ENCODE peak calls at places on chromosomes 16 and 17, in four cellular contexts. R is cardiac muscle cell, I is GM23338, S is adrenal gland. X is an unnamed sample.
A peak's percentile ranks its signal among the peaks of the same experiment; 100 is the strongest.

GRCh38 chr17:10055251-10055975 is 143.0 kb downstream of the GAS7 start:
- DNase-seq in S (no peak), R (no peak), I (no peak), X (no peak)

GRCh38 chr16:57405194-57405593 is 627 bp downstream of the CCL17 start:
- DNase-seq in I (no peak), S (no peak), R (no peak), X (no peak)

GRCh38 chr17:75010683-75011406 is 1.6 kb upstream of the MRPL58 start:
- DNase-seq in S (no peak), I (peak; percentile 58), R (no peak), X (peak; percentile 54)

GRCh38 chr17:56598471-56598870 is 5.0 kb downstream of the NOG start:
- DNase-seq in S (no peak), R (no peak), I (peak; percentile 27), X (no peak)

GRCh38 chr16:2083409-2083808 is 35.6 kb downstream of the TSC2 start:
- DNase-seq in S (no peak), I (no peak), R (no peak), X (no peak)

GRCh38 chr16:86270696-86271095 is 239.6 kb upstream of the FOXF1 start:
- DNase-seq in S (peak; percentile 4), R (no peak), I (no peak), X (no peak)

GRCh38 chr17:72491102-72491501 is 370.3 kb downstream of the SOX9 start:
- DNase-seq in S (no peak), I (no peak), R (no peak), X (no peak)

GRCh38 chr17:1709403-1709891 is 730 bp downstream of the TLCD2 start:
- DNase-seq in S (peak; percentile 82), I (peak; percentile 35), R (no peak), X (no peak)

GRCh38 chr17:57735707-57736106 is 9.4 kb downstream of the CCDC182 start:
- DNase-seq in S (peak; percentile 34), I (peak; percentile 75), R (no peak), X (no peak)

GRCh38 chr17:57577751-57578607 is 167.1 kb downstream of the CCDC182 start:
- DNase-seq in S (peak; percentile 85), R (no peak), I (no peak), X (peak; percentile 35)

GRCh38 chr17:34254651-34255380 is at the start of gene CCL2:
- DNase-seq in I (peak; percentile 85), S (peak; percentile 79), R (peak; percentile 52), X (peak; percentile 75)

GRCh38 chr17:74042744-74043486 is 160.6 kb upstream of the RPL38 start:
- DNase-seq in R (no peak), S (peak; percentile 82), I (no peak), X (no peak)

GRCh38 chr17:9676742-9677387 is 31.5 kb downstream of the USP43 start:
- DNase-seq in I (no peak), R (no peak), S (no peak), X (no peak)

GRCh38 chr16:12393208-12393607 is 410.5 kb downstream of the CPPED1 start:
- DNase-seq in I (no peak), R (no peak), S (no peak), X (no peak)

GRCh38 chr16:27690604-27691003 is 140.7 kb downstream of the KATNIP start:
- DNase-seq in R (no peak), I (peak; percentile 60), S (peak; percentile 7), X (no peak)

GRCh38 chr17:65393514-65393913 is 167.9 kb downstream of the AXIN2 start:
- DNase-seq in I (no peak), R (no peak), S (no peak), X (no peak)

GRCh38 chr17:63442074-63442473 is 4.0 kb downstream of the CYB561 start:
- DNase-seq in S (no peak), R (no peak), I (no peak), X (no peak)

GRCh38 chr17:61205406-61205805 is 194.2 kb upstream of the TBX2 start:
- DNase-seq in R (no peak), S (no peak), I (no peak), X (no peak)

GRCh38 chr17:30074254-30074653 is 42.4 kb upstream of the NSRP1 start:
- DNase-seq in S (no peak), I (no peak), R (no peak), X (no peak)

GRCh38 chr17:10292057-10292931 is 80.5 kb downstream of the MYH13 start:
- DNase-seq in I (peak; percentile 15), S (no peak), R (peak; percentile 22), X (peak; percentile 46)

GRCh38 chr17:8244768-8245167 is 3.1 kb downstream of the CTC1 start:
- DNase-seq in S (no peak), I (no peak), R (no peak), X (no peak)

GRCh38 chr17:17109231-17109630 is 67.0 kb downstream of the MPRIP start:
- DNase-seq in I (no peak), S (no peak), R (no peak), X (peak; percentile 14)

GRCh38 chr16:483351-484075 is 44.0 kb upstream of the CAPN15 start:
- DNase-seq in I (peak; percentile 54), R (peak; percentile 64), S (no peak), X (no peak)

GRCh38 chr17:50469005-50469605 is 425 bp upstream of the CHAD start:
- DNase-seq in I (peak; percentile 50), S (no peak), R (no peak), X (no peak)

GRCh38 chr17:42679492-42680330 is 1.9 kb downstream of the CCR10 start:
- DNase-seq in S (peak; percentile 88), R (peak; percentile 87), I (peak; percentile 88), X (peak; percentile 84)

DNA sequence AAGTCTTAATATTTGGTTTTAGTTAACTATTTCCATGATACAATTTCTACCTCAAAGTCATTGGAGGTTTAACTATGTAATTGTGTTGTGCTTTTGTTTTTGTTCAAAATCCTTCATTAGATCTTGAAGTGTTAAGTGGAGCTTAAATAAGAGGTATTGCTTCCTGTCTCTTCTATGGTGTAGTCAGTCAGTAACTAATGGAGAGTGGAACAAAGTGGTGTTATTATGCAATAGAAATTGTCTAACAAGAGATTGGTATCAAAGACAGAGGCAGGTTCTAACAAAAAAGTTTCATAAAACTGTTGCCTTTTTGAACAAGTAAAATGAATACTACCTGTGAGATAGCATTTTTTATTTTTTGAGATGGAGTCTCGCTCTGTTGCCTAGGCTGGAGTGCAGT is 45.2 kb downstream of the GRB7 start:
- DNase-seq in R (no peak), I (no peak), S (no peak), X (no peak)
- H3K4me1 ChIP-seq in R (no peaks in the 10 kb centered on the region), I (no peaks in the 10 kb centered on the region), S (no peaks in the 10 kb centered on the region), X (peaks cover 4% of the 10 kb centered on the region)

DNA sequence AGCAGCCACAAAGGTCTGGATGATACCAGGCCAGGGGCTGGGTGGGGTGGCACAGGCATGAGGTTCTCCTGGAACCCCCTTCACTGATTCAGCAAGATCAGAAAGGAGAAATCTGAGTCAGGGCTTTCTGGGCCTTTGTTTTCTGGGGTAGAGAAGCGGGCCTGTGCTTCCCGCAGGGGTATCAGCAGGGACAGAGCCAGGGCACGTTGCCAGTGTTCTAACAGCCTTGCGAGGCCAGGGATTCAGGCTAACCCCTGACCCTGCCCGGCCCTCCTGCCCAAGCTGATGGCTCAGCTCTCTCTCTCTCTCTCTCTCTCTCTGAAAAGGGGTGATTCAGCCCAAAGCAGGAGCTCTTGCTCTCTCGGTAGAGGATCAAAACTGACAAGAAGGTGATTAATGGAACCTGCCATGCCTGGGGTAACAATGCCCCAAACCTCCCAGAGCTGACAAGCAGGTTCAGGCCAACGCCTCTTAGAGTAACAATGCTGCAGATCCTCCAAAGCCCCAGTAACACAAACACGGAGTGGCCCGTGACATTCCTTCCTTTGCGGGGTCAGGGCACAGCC is 2.0 kb upstream of the KRT13 start:
- DNase-seq in S (no peak), R (no peak), I (no peak), X (no peak)
- H3K27ac ChIP-seq in S (no peak overlapping the region), R (no peak overlapping the region), I (no peak overlapping the region), X (no peak overlapping the region)

DNA sequence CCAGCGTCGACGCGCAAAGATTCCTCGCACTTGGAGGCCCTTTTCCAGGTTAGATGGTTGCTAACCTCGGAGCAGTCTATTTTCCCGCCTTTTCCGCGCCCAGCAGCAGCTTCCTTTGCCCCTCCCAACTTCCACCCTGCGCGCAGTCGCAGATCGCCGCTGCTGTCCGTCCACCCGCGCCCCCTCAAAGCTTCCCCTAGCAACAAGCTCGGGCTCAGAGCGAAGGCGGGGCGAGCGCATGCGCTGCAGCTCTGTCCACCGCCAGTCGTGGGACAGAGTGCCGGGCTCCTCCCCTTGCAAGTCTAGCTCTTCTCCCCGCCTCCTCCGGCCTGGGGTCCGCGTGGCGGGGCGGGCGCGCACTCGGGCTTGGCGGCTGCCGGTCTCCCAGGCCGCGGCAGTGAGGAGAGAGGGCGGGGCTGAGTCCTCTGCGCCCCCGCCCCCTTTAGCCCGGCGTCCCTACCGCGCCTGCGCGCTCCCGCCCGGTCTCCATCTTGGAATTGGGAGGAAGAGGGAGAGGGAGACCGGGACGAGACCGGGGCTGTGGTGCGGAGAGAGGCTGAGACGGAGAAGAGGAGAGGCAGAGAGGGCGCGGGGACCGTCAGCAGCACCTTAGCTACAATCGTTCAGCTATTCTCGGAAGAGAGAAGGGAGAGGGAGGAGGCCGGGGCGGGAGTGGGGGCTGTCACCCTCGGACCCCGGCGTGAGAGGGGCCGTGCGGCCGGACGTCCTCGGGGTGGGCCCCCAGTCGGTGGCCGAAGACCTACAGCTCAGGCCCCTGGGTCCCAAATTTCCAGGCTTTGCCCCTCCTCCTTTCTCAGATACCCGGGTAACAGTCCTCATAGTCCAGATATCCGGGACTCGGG is at the start of gene TAOK2:
- DNase-seq in I (peak; percentile 99), S (peak; percentile 99), R (peak; percentile 99), X (peak; percentile 99)
- H3K27me3 ChIP-seq in I (peaks cover 16% of the 10 kb centered on the region), S (no peaks in the 10 kb centered on the region), R (no peaks in the 10 kb centered on the region), X (no peaks in the 10 kb centered on the region)

GRCh38 chr16:89354325-89354724 is 136.0 kb downstream of the ANKRD11 start:
- DNase-seq in S (no peak), R (no peak), I (no peak), X (peak; percentile 56)
- H3K4me1 ChIP-seq in S (peaks cover 56% of the 10 kb centered on the region), R (peaks cover 26% of the 10 kb centered on the region), I (peaks cover 24% of the 10 kb centered on the region), X (peaks cover 84% of the 10 kb centered on the region)

GRCh38 chr17:82062984-82063368 is 2.6 kb downstream of the DUS1L start:
- DNase-seq in S (no peak), I (no peak), R (no peak), X (no peak)

GRCh38 chr17:82065193-82065637 is 389 bp downstream of the DUS1L start:
- DNase-seq in I (peak; percentile 20), R (peak; percentile 46), S (peak; percentile 44), X (no peak)

GRCh38 chr17:82063424-82064415 is 1.9 kb downstream of the DUS1L start:
- DNase-seq in R (no peak), S (no peak), I (no peak), X (no peak)

GRCh38 chr17:82065638-82066303 is at the start of gene DUS1L:
- DNase-seq in R (peak; percentile 74), S (peak; percentile 58), I (peak; percentile 74), X (peak; percentile 74)

GRCh38 chr17:82064433-82065192 is 991 bp downstream of the DUS1L start:
- DNase-seq in R (no peak), S (no peak), I (peak; percentile 24), X (no peak)
- H3K27ac ChIP-seq in R (no peak overlapping the region), S (no peak overlapping the region), I (no peak overlapping the region), X (peak overlapping the region; percentile 86)

DNA sequence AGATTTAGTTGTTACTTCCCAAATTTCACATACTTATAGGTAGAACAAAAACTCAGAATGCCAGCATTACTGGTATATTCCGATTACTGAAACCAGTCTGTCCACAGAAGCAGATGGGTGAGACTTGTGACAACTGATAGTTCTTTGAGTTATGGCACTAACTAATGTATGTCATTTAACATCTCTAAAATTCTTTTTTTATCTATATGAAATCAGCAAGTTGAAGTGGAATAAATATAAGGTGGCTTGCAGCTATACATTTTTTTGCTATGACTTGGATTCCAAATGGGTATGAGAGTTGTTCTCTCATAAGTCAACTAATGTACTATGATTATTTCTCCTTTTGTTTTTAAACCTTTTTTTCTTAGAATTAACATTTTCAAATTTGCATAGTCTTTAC is 69.1 kb downstream of the VMP1 start:
- DNase-seq in I (no peak), S (no peak), R (no peak), X (no peak)
- H3K27me3 ChIP-seq in I (no peaks in the 10 kb centered on the region), S (no peaks in the 10 kb centered on the region), R (no peaks in the 10 kb centered on the region), X (no peaks in the 10 kb centered on the region)

GRCh38 chr17:80989586-80989913 is 2.1 kb upstream of the CHMP6 start:
- DNase-seq in R (no peak), I (no peak), S (no peak), X (no peak)
- H3K4me1 ChIP-seq in R (peaks cover 4% of the 10 kb centered on the region), I (peaks cover 4% of the 10 kb centered on the region), S (peaks cover 24% of the 10 kb centered on the region), X (peaks cover 53% of the 10 kb centered on the region)